ENCODE peak calls at places on chromosomes 12 and 14, in four cellular contexts. One of them, this sample, is unnamed.

GRCh38 chr14:20632831-20633771 is 8.4 kb downstream of the OR6S1 start:
- DNase-seq in NCI-H1092: no peak
- DNase-seq in NCI-H345: no peak
- DNase-seq in stimulated activated CD4-positive, alpha-beta T cell treated with anti-CD3 and anti-CD28 coated beads, TNF-alpha, amount 100 ng/mL, for 48 hours: peak
- DNase-seq in this sample: peak

GRCh38 chr12:51076235-51076930 is 7.0 kb downstream of the CSRNP2 start:
- DNase-seq in NCI-H1092: no peak
- DNase-seq in NCI-H345: no peak
- DNase-seq in stimulated activated CD4-positive, alpha-beta T cell treated with anti-CD3 and anti-CD28 coated beads, TNF-alpha, amount 100 ng/mL, for 48 hours: peak
- DNase-seq in this sample: no peak

GRCh38 chr12:26122681-26123481 is 2.0 kb downstream of the BHLHE41 start:
- DNase-seq in NCI-H1092: no peak
- DNase-seq in NCI-H345: no peak
- DNase-seq in stimulated activated CD4-positive, alpha-beta T cell treated with anti-CD3 and anti-CD28 coated beads, TNF-alpha, amount 100 ng/mL, for 48 hours: no peak
- DNase-seq in this sample: peak

GRCh38 chr12:102653406-102653805 is 173.0 kb upstream of the IGF1 start:
- DNase-seq in NCI-H1092: no peak
- DNase-seq in NCI-H345: no peak
- DNase-seq in stimulated activated CD4-positive, alpha-beta T cell treated with anti-CD3 and anti-CD28 coated beads, TNF-alpha, amount 100 ng/mL, for 48 hours: no peak
- DNase-seq in this sample: no peak

GRCh38 chr14:97379091-97379531 is 581.9 kb downstream of the VRK1 start:
- DNase-seq in NCI-H1092: no peak
- DNase-seq in NCI-H345: no peak
- DNase-seq in stimulated activated CD4-positive, alpha-beta T cell treated with anti-CD3 and anti-CD28 coated beads, TNF-alpha, amount 100 ng/mL, for 48 hours: no peak
- DNase-seq in this sample: no peak

GRCh38 chr12:120367924-120368788 is 808 bp downstream of the MSI1 start:
- DNase-seq in NCI-H1092: no peak
- DNase-seq in NCI-H345: no peak
- DNase-seq in stimulated activated CD4-positive, alpha-beta T cell treated with anti-CD3 and anti-CD28 coated beads, TNF-alpha, amount 100 ng/mL, for 48 hours: peak
- DNase-seq in this sample: peak

GRCh38 chr14:69614592-69614991 is 3.2 kb downstream of the SUSD6 start:
- DNase-seq in NCI-H1092: no peak
- DNase-seq in NCI-H345: no peak
- DNase-seq in stimulated activated CD4-positive, alpha-beta T cell treated with anti-CD3 and anti-CD28 coated beads, TNF-alpha, amount 100 ng/mL, for 48 hours: no peak
- DNase-seq in this sample: no peak

GRCh38 chr14:78566017-78566858 is 396.1 kb downstream of the NRXN3 start:
- DNase-seq in NCI-H1092: peak
- DNase-seq in NCI-H345: peak
- DNase-seq in stimulated activated CD4-positive, alpha-beta T cell treated with anti-CD3 and anti-CD28 coated beads, TNF-alpha, amount 100 ng/mL, for 48 hours: peak
- DNase-seq in this sample: peak

GRCh38 chr14:24607081-24607480 is 2.4 kb downstream of the GZMH start:
- DNase-seq in NCI-H1092: no peak
- DNase-seq in NCI-H345: no peak
- DNase-seq in stimulated activated CD4-positive, alpha-beta T cell treated with anti-CD3 and anti-CD28 coated beads, TNF-alpha, amount 100 ng/mL, for 48 hours: no peak
- DNase-seq in this sample: no peak

GRCh38 chr14:84375235-84375634 is 1154.7 kb upstream of the FLRT2 start:
- DNase-seq in NCI-H1092: no peak
- DNase-seq in NCI-H345: no peak
- DNase-seq in stimulated activated CD4-positive, alpha-beta T cell treated with anti-CD3 and anti-CD28 coated beads, TNF-alpha, amount 100 ng/mL, for 48 hours: no peak
- DNase-seq in this sample: no peak

GRCh38 chr12:2396448-2396871 is 343.7 kb downstream of the CACNA1C start:
- DNase-seq in NCI-H1092: no peak
- DNase-seq in NCI-H345: no peak
- DNase-seq in stimulated activated CD4-positive, alpha-beta T cell treated with anti-CD3 and anti-CD28 coated beads, TNF-alpha, amount 100 ng/mL, for 48 hours: no peak
- DNase-seq in this sample: no peak

GRCh38 chr14:104510794-104511611 is 68.6 kb upstream of the C14orf180 start:
- DNase-seq in NCI-H1092: peak
- DNase-seq in NCI-H345: no peak
- DNase-seq in stimulated activated CD4-positive, alpha-beta T cell treated with anti-CD3 and anti-CD28 coated beads, TNF-alpha, amount 100 ng/mL, for 48 hours: no peak
- DNase-seq in this sample: peak

GRCh38 chr12:95829395-95829794 is 29.4 kb upstream of the SNRPF start:
- DNase-seq in NCI-H1092: no peak
- DNase-seq in NCI-H345: no peak
- DNase-seq in stimulated activated CD4-positive, alpha-beta T cell treated with anti-CD3 and anti-CD28 coated beads, TNF-alpha, amount 100 ng/mL, for 48 hours: no peak
- DNase-seq in this sample: no peak

GRCh38 chr12:64124511-64125197 is 97.4 kb downstream of the KICS2 start:
- DNase-seq in NCI-H1092: no peak
- DNase-seq in NCI-H345: no peak
- DNase-seq in stimulated activated CD4-positive, alpha-beta T cell treated with anti-CD3 and anti-CD28 coated beads, TNF-alpha, amount 100 ng/mL, for 48 hours: no peak
- DNase-seq in this sample: no peak

GRCh38 chr14:59811850-59812249 is 58.7 kb downstream of the RTN1 start:
- DNase-seq in NCI-H1092: no peak
- DNase-seq in NCI-H345: no peak
- DNase-seq in stimulated activated CD4-positive, alpha-beta T cell treated with anti-CD3 and anti-CD28 coated beads, TNF-alpha, amount 100 ng/mL, for 48 hours: no peak
- DNase-seq in this sample: no peak

GRCh38 chr12:45205165-45205825 is 10.6 kb upstream of the ANO6 start:
- DNase-seq in NCI-H1092: no peak
- DNase-seq in NCI-H345: no peak
- DNase-seq in stimulated activated CD4-positive, alpha-beta T cell treated with anti-CD3 and anti-CD28 coated beads, TNF-alpha, amount 100 ng/mL, for 48 hours: no peak
- DNase-seq in this sample: no peak

GRCh38 chr12:69254046-69254445 is 14.7 kb downstream of the CPSF6 start:
- DNase-seq in NCI-H1092: no peak
- DNase-seq in NCI-H345: peak
- DNase-seq in stimulated activated CD4-positive, alpha-beta T cell treated with anti-CD3 and anti-CD28 coated beads, TNF-alpha, amount 100 ng/mL, for 48 hours: no peak
- DNase-seq in this sample: peak

GRCh38 chr12:90940872-90941499 is 14.0 kb downstream of the CCER1 start:
- DNase-seq in NCI-H1092: no peak
- DNase-seq in NCI-H345: peak
- DNase-seq in stimulated activated CD4-positive, alpha-beta T cell treated with anti-CD3 and anti-CD28 coated beads, TNF-alpha, amount 100 ng/mL, for 48 hours: no peak
- DNase-seq in this sample: peak

GRCh38 chr14:103576371-103577024 is 13.7 kb downstream of the COA8 start:
- DNase-seq in NCI-H1092: no peak
- DNase-seq in NCI-H345: no peak
- DNase-seq in stimulated activated CD4-positive, alpha-beta T cell treated with anti-CD3 and anti-CD28 coated beads, TNF-alpha, amount 100 ng/mL, for 48 hours: no peak
- DNase-seq in this sample: peak

GRCh38 chr12:49702009-49702408 is 5.2 kb downstream of the FMNL3 start:
- DNase-seq in NCI-H1092: no peak
- DNase-seq in NCI-H345: no peak
- DNase-seq in stimulated activated CD4-positive, alpha-beta T cell treated with anti-CD3 and anti-CD28 coated beads, TNF-alpha, amount 100 ng/mL, for 48 hours: no peak
- DNase-seq in this sample: no peak

GRCh38 chr12:123269980-123270379 is 1.7 kb downstream of the CDK2AP1 start:
- DNase-seq in NCI-H1092: no peak
- DNase-seq in NCI-H345: no peak
- DNase-seq in stimulated activated CD4-positive, alpha-beta T cell treated with anti-CD3 and anti-CD28 coated beads, TNF-alpha, amount 100 ng/mL, for 48 hours: no peak
- DNase-seq in this sample: peak

GRCh38 chr14:52918486-52918885 is 32.4 kb downstream of the FERMT2 start:
- DNase-seq in NCI-H1092: no peak
- DNase-seq in NCI-H345: no peak
- DNase-seq in stimulated activated CD4-positive, alpha-beta T cell treated with anti-CD3 and anti-CD28 coated beads, TNF-alpha, amount 100 ng/mL, for 48 hours: peak
- DNase-seq in this sample: peak

GRCh38 chr12:2856901-2857495 is at the start of gene TEX52:
- DNase-seq in NCI-H1092: peak
- DNase-seq in NCI-H345: no peak
- DNase-seq in stimulated activated CD4-positive, alpha-beta T cell treated with anti-CD3 and anti-CD28 coated beads, TNF-alpha, amount 100 ng/mL, for 48 hours: no peak
- DNase-seq in this sample: no peak

GRCh38 chr14:103819503-103820307 is 27.7 kb downstream of the PPP1R13B start:
- DNase-seq in NCI-H1092: peak
- DNase-seq in NCI-H345: peak
- DNase-seq in stimulated activated CD4-positive, alpha-beta T cell treated with anti-CD3 and anti-CD28 coated beads, TNF-alpha, amount 100 ng/mL, for 48 hours: no peak
- DNase-seq in this sample: peak

GRCh38 chr12:113860059-113860820 is 105.9 kb downstream of the RBM19 start:
- DNase-seq in NCI-H1092: peak
- DNase-seq in NCI-H345: no peak
- DNase-seq in stimulated activated CD4-positive, alpha-beta T cell treated with anti-CD3 and anti-CD28 coated beads, TNF-alpha, amount 100 ng/mL, for 48 hours: no peak
- DNase-seq in this sample: no peak

GRCh38 chr14:56189306-56189705 is 71.1 kb downstream of the PELI2 start:
- DNase-seq in NCI-H1092: no peak
- DNase-seq in NCI-H345: no peak
- DNase-seq in stimulated activated CD4-positive, alpha-beta T cell treated with anti-CD3 and anti-CD28 coated beads, TNF-alpha, amount 100 ng/mL, for 48 hours: no peak
- DNase-seq in this sample: peak

GRCh38 chr12:99767809-99768208 is 120.3 kb downstream of the GARIN6 start:
- DNase-seq in NCI-H1092: no peak
- DNase-seq in NCI-H345: peak
- DNase-seq in stimulated activated CD4-positive, alpha-beta T cell treated with anti-CD3 and anti-CD28 coated beads, TNF-alpha, amount 100 ng/mL, for 48 hours: no peak
- DNase-seq in this sample: peak

GRCh38 chr14:58732387-58732786 is 94.6 kb downstream of the DACT1 start:
- DNase-seq in NCI-H1092: no peak
- DNase-seq in NCI-H345: no peak
- DNase-seq in stimulated activated CD4-positive, alpha-beta T cell treated with anti-CD3 and anti-CD28 coated beads, TNF-alpha, amount 100 ng/mL, for 48 hours: no peak
- DNase-seq in this sample: peak

GRCh38 chr14:101845496-101845895 is 84.0 kb downstream of the PPP2R5C start:
- DNase-seq in NCI-H1092: no peak
- DNase-seq in NCI-H345: no peak
- DNase-seq in stimulated activated CD4-positive, alpha-beta T cell treated with anti-CD3 and anti-CD28 coated beads, TNF-alpha, amount 100 ng/mL, for 48 hours: no peak
- DNase-seq in this sample: no peak

GRCh38 chr14:59189822-59190368 is 1.4 kb downstream of the DAAM1 start:
- DNase-seq in NCI-H1092: peak
- DNase-seq in NCI-H345: peak
- DNase-seq in stimulated activated CD4-positive, alpha-beta T cell treated with anti-CD3 and anti-CD28 coated beads, TNF-alpha, amount 100 ng/mL, for 48 hours: peak
- DNase-seq in this sample: peak

GRCh38 chr14:98599082-98599481 is 672.9 kb downstream of the BCL11B start:
- DNase-seq in NCI-H1092: no peak
- DNase-seq in NCI-H345: peak
- DNase-seq in stimulated activated CD4-positive, alpha-beta T cell treated with anti-CD3 and anti-CD28 coated beads, TNF-alpha, amount 100 ng/mL, for 48 hours: no peak
- DNase-seq in this sample: no peak

GRCh38 chr12:43210437-43211197 is 341.4 kb downstream of the ADAMTS20 start:
- DNase-seq in NCI-H1092: no peak
- DNase-seq in NCI-H345: no peak
- DNase-seq in stimulated activated CD4-positive, alpha-beta T cell treated with anti-CD3 and anti-CD28 coated beads, TNF-alpha, amount 100 ng/mL, for 48 hours: no peak
- DNase-seq in this sample: peak

GRCh38 chr12:22617630-22618029 is 7.3 kb upstream of the ETNK1 start:
- DNase-seq in NCI-H1092: no peak
- DNase-seq in NCI-H345: no peak
- DNase-seq in stimulated activated CD4-positive, alpha-beta T cell treated with anti-CD3 and anti-CD28 coated beads, TNF-alpha, amount 100 ng/mL, for 48 hours: no peak
- DNase-seq in this sample: no peak

GRCh38 chr14:60722163-60722835 is 1.9 kb downstream of the SIX4 start:
- DNase-seq in NCI-H1092: peak
- DNase-seq in NCI-H345: peak
- DNase-seq in stimulated activated CD4-positive, alpha-beta T cell treated with anti-CD3 and anti-CD28 coated beads, TNF-alpha, amount 100 ng/mL, for 48 hours: no peak
- DNase-seq in this sample: peak

GRCh38 chr12:83199069-83199468 is 512.4 kb downstream of the TMTC2 start:
- DNase-seq in NCI-H1092: no peak
- DNase-seq in NCI-H345: no peak
- DNase-seq in stimulated activated CD4-positive, alpha-beta T cell treated with anti-CD3 and anti-CD28 coated beads, TNF-alpha, amount 100 ng/mL, for 48 hours: no peak
- DNase-seq in this sample: no peak

GRCh38 chr14:103618999-103619398 is 10.0 kb upstream of the KLC1 start:
- DNase-seq in NCI-H1092: no peak
- DNase-seq in NCI-H345: no peak
- DNase-seq in stimulated activated CD4-positive, alpha-beta T cell treated with anti-CD3 and anti-CD28 coated beads, TNF-alpha, amount 100 ng/mL, for 48 hours: no peak
- DNase-seq in this sample: peak

This sample was measured in mammary epithelial cell.